ENCODE peak calls at places on chromosomes 13 and 19, in four cellular contexts. One of them, this sample, is unnamed.
A peak's percentile ranks its signal among the peaks of the same experiment; 100 is the strongest.

GRCh38 chr13:101209206-101209893 is 207.0 kb downstream of the NALCN start:
- DNase-seq in GM12878: no peak
- DNase-seq in WTC11: no peak
- DNase-seq in K562: no peak
- DNase-seq in this sample: no peak

GRCh38 chr19:39848392-39848791 is 2.2 kb upstream of the FBL start:
- DNase-seq in GM12878: no peak
- DNase-seq in K562: no peak
- DNase-seq in WTC11: no peak
- DNase-seq in this sample: no peak

GRCh38 chr19:50362656-50363424 is 2.6 kb downstream of the NAPSA start:
- DNase-seq in WTC11: no peak
- DNase-seq in GM12878: no peak
- DNase-seq in K562: peak; percentile 29
- DNase-seq in this sample: no peak

GRCh38 chr13:113852536-113853517 is 11.0 kb downstream of the GAS6 start:
- DNase-seq in K562: no peak
- DNase-seq in WTC11: no peak
- DNase-seq in GM12878: no peak
- DNase-seq in this sample: no peak

GRCh38 chr19:41218615-41219507 is at the start of gene AXL:
- DNase-seq in WTC11: peak; percentile 82
- DNase-seq in K562: peak; percentile 42
- DNase-seq in GM12878: no peak
- DNase-seq in this sample: peak; percentile 43

GRCh38 chr19:3902317-3902973 is 22.0 kb downstream of the ATCAY start:
- DNase-seq in K562: no peak
- DNase-seq in WTC11: no peak
- DNase-seq in GM12878: no peak
- DNase-seq in this sample: no peak

GRCh38 chr19:45171211-45171623 is 6.8 kb downstream of the TRAPPC6A start:
- DNase-seq in WTC11: no peak
- DNase-seq in K562: no peak
- DNase-seq in GM12878: no peak
- DNase-seq in this sample: no peak

GRCh38 chr19:13036366-13036976 is 41.2 kb downstream of the NFIX start:
- DNase-seq in K562: peak; percentile 54
- DNase-seq in WTC11: no peak
- DNase-seq in GM12878: no peak
- DNase-seq in this sample: no peak

GRCh38 chr13:48410199-48410598 is 2.7 kb downstream of the LPAR6 start:
- DNase-seq in K562: no peak
- DNase-seq in WTC11: no peak
- DNase-seq in GM12878: no peak
- DNase-seq in this sample: no peak

GRCh38 chr19:53076984-53077383 is 26.2 kb downstream of the ZNF160 start:
- DNase-seq in K562: peak; percentile 20
- DNase-seq in GM12878: no peak
- DNase-seq in WTC11: peak; percentile 91
- DNase-seq in this sample: peak; percentile 72

GRCh38 chr13:53131361-53131760 is 102.7 kb downstream of the OLFM4 start:
- DNase-seq in K562: no peak
- DNase-seq in WTC11: no peak
- DNase-seq in GM12878: no peak
- DNase-seq in this sample: no peak

GRCh38 chr13:113663934-113664333 is 3.1 kb upstream of the GRK1 start:
- DNase-seq in GM12878: no peak
- DNase-seq in WTC11: peak; percentile 6
- DNase-seq in K562: no peak
- DNase-seq in this sample: no peak

GRCh38 chr19:39150807-39151206 is 25.2 kb downstream of the PAK4 start:
- DNase-seq in WTC11: no peak
- DNase-seq in K562: no peak
- DNase-seq in GM12878: no peak
- DNase-seq in this sample: no peak

GRCh38 chr13:24208314-24208713 is 47.8 kb downstream of the SPATA13 start:
- DNase-seq in GM12878: no peak
- DNase-seq in K562: no peak
- DNase-seq in WTC11: no peak
- DNase-seq in this sample: no peak

DNA sequence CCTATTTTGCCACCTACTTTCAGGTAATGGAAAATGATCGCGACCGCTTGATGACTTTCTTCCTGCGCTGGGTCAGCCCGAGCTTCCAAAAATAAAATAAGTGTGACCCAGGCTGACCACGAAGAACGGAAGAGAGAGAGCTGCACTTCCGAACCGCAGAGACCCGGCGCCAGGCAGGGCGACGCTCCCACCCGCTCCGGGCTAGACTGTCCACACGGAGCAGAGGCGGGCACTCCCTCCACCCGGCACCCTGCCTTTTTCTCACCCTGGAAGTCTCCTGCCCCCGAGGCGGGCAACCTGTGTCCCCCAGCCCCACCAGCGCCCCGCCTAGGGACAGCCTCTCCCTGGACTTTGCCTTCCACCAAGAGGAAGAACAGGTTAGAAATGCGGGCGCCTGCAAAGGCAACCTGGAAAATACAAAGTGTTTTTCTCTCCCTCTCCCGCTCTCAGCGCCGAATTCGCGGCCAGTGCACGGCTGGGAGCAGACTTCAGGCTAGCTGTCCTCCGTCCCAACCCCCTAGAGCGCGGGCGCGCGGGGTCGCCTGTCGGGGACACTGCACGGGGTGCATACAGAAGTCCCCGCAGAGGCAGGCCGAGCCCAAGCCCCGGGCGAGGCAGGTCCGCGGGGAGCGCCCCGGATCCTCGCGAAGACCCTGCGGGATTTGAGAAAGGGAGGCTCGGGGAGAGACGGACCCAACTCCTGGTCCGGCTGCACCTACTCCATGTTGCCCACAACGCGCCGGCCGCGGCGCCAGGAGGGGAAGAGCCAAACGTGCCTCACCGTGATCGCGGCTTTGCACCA is 884 bp downstream of the SPRY2 start:
- DNase-seq in GM12878: no peak
- DNase-seq in WTC11: peak; percentile 30
- DNase-seq in K562: peak; percentile 12
- DNase-seq in this sample: peak; percentile 60
- TF ChIP-seq USF1 in GM12878: no peak
- TF ChIP-seq USF1 in WTC11: no peak
- TF ChIP-seq USF1 in K562: no peak
- TF ChIP-seq USF1 in this sample: no peak

GRCh38 chr19:1445932-1446712 is 3.8 kb upstream of the APC2 start:
- DNase-seq in K562: peak; percentile 94
- DNase-seq in GM12878: no peak
- DNase-seq in WTC11: peak; percentile 70
- DNase-seq in this sample: peak; percentile 99
- TF ChIP-seq USF1 in K562: no peak
- TF ChIP-seq USF1 in GM12878: no peak
- TF ChIP-seq USF1 in WTC11: no peak
- TF ChIP-seq USF1 in this sample: no peak

DNA sequence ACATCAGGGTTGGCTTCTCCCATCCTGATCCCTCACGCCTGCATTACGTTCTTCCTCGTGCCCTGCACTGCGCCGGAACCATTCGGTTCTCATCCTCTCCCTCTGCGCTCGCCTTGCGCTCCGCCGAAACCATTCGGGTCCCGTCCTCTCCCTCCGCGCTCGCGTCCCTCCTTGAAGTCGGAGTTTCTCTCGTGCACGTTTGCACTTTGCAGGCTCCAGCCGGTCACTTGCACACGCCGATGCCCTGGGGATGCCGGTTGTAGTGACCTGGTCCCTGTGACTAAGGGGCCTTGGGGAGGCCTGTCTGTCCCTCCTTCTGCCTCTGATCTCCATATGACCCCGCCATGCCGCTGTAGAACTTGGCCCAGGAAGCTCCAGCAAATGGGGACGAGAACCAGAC is 265.8 kb downstream of the TEX29 start:
- DNase-seq in GM12878: no peak
- DNase-seq in K562: no peak
- DNase-seq in WTC11: no peak
- DNase-seq in this sample: no peak
- TF ChIP-seq USF1 in GM12878: no peak
- TF ChIP-seq USF1 in K562: no peak
- TF ChIP-seq USF1 in WTC11: no peak
- TF ChIP-seq USF1 in this sample: no peak

GRCh38 chr13:97108535-97108910 is 113.6 kb upstream of the MBNL2 start:
- DNase-seq in K562: no peak
- DNase-seq in WTC11: no peak
- DNase-seq in GM12878: no peak
- DNase-seq in this sample: no peak
- TF ChIP-seq USF1 in K562: no peak
- TF ChIP-seq USF1 in WTC11: no peak
- TF ChIP-seq USF1 in GM12878: no peak
- TF ChIP-seq USF1 in this sample: no peak

GRCh38 chr19:5048727-5049553 is 80.0 kb downstream of the KDM4B start:
- DNase-seq in GM12878: no peak
- DNase-seq in K562: no peak
- DNase-seq in WTC11: no peak
- DNase-seq in this sample: peak; percentile 67
- TF ChIP-seq USF1 in GM12878: no peak
- TF ChIP-seq USF1 in K562: no peak
- TF ChIP-seq USF1 in WTC11: no peak
- TF ChIP-seq USF1 in this sample: no peak

DNA sequence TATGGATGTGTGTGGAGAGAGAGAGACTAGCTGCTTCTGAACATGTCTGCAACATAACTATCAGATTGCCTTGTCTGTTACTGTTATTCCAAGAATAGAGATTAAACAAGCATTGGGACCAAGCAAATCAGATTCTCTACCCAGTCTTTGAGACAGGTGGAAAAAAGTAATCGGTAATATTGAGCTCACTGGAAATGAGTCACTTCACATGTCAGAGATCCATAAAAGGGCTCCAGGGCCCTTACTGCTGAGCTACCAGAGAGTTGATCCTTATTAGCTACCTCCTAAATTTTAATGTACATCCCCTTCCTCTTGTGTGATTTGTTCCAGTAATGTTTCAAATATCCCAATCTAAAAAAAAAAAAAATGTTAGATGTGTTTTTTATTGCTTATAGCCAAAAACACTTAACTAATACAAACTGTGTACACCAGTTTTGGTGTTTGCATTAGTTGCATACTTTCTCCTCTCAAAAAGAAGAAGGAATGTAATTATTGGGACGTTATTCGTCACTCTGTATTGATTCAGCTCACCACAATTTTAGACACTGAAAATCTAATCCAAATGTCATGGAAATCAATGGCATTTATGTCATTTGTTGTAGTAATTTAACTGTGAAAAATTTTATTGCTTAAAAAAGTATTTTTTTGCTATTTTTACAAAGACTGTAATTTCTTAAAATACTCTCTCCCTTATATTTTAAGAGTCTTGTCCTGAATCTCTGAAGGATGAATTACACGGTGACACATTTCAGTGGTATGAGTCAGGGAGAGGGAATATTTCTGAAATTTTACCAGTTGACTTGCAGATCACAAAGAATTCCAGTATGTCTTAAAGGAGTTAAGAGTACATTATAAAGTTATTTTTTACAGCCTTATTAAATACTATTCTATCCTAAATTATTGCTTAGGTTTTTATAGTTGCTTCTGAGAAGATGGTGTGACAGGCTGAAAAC is 2117.7 kb downstream of the PCDH9 start:
- DNase-seq in GM12878: no peak
- DNase-seq in K562: no peak
- DNase-seq in WTC11: no peak
- DNase-seq in this sample: no peak
- TF ChIP-seq USF1 in GM12878: no peak
- TF ChIP-seq USF1 in K562: no peak
- TF ChIP-seq USF1 in WTC11: no peak
- TF ChIP-seq USF1 in this sample: no peak

DNA sequence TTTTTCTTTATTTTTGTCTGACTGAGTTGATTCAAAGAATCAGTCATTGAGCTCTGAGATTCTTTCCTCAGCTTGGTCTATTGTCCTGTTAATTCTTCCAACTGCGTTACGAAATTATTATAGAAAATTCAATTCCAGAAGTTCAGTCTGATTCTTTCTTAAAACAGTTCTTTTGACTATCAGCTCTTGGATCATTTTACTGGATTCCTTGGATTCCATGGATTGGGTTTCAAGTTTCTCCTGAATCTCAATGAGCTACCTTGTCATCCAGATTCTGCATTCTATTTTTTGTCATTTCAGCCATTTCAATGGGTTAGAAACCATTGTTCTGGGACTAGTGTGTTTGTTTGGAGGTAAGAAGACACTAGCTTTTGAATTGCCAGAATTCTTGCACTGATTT is 169.3 kb downstream of the PCDH20 start:
- DNase-seq in WTC11: no peak
- DNase-seq in GM12878: no peak
- DNase-seq in K562: no peak
- DNase-seq in this sample: no peak
- TF ChIP-seq USF1 in WTC11: no peak
- TF ChIP-seq USF1 in GM12878: no peak
- TF ChIP-seq USF1 in K562: no peak
- TF ChIP-seq USF1 in this sample: no peak

GRCh38 chr13:37481005-37481857 is 117.3 kb downstream of the POSTN start:
- DNase-seq in WTC11: no peak
- DNase-seq in GM12878: no peak
- DNase-seq in K562: no peak
- DNase-seq in this sample: no peak
- TF ChIP-seq USF1 in WTC11: no peak
- TF ChIP-seq USF1 in GM12878: no peak
- TF ChIP-seq USF1 in K562: no peak
- TF ChIP-seq USF1 in this sample: peak; percentile 57

GRCh38 chr19:5828661-5829566 is 10.6 kb downstream of the FUT6 start:
- DNase-seq in GM12878: no peak
- DNase-seq in K562: peak; percentile 45
- DNase-seq in WTC11: peak; percentile 67
- DNase-seq in this sample: peak; percentile 89
- TF ChIP-seq USF1 in GM12878: no peak
- TF ChIP-seq USF1 in K562: no peak
- TF ChIP-seq USF1 in WTC11: no peak
- TF ChIP-seq USF1 in this sample: no peak

This sample was measured in SK-N-SH.